ENCODE peak calls at places on chromosomes 11 and 22, in seven cellular contexts. One of them, this sample, is unnamed.

GRCh38 chr22:40588726-40589125 is 47.8 kb downstream of the MRTFA start:
- DNase-seq in NCI-H510A treated with DMSO at 0.1 percent for 48 hours: no peak
- DNase-seq in CD4-positive, alpha-beta T cell: no peak
- DNase-seq in HEK293T: no peak
- DNase-seq in mesenchymal stem cell: peak
- DNase-seq in WTC11: no peak
- DNase-seq in H54: no peak
- DNase-seq in this sample: no peak

GRCh38 chr22:19874307-19875060 is 19.8 kb upstream of the GNB1L start:
- DNase-seq in NCI-H510A treated with DMSO at 0.1 percent for 48 hours: peak
- DNase-seq in CD4-positive, alpha-beta T cell: peak
- DNase-seq in HEK293T: no peak
- DNase-seq in mesenchymal stem cell: no peak
- DNase-seq in WTC11: peak
- DNase-seq in H54: no peak
- DNase-seq in this sample: no peak

GRCh38 chr11:68402355-68403031 is 58.1 kb upstream of the PPP6R3 start:
- DNase-seq in NCI-H510A treated with DMSO at 0.1 percent for 48 hours: no peak
- DNase-seq in CD4-positive, alpha-beta T cell: no peak
- DNase-seq in HEK293T: no peak
- DNase-seq in mesenchymal stem cell: no peak
- DNase-seq in WTC11: peak
- DNase-seq in H54: no peak
- DNase-seq in this sample: no peak

GRCh38 chr22:35952576-35952975 is 76.0 kb downstream of the RBFOX2 start:
- DNase-seq in NCI-H510A treated with DMSO at 0.1 percent for 48 hours: no peak
- DNase-seq in CD4-positive, alpha-beta T cell: no peak
- DNase-seq in HEK293T: no peak
- DNase-seq in mesenchymal stem cell: no peak
- DNase-seq in WTC11: no peak
- DNase-seq in H54: no peak
- DNase-seq in this sample: no peak

GRCh38 chr11:1023811-1024596 is 12.5 kb downstream of the MUC6 start:
- DNase-seq in NCI-H510A treated with DMSO at 0.1 percent for 48 hours: no peak
- DNase-seq in CD4-positive, alpha-beta T cell: no peak
- DNase-seq in HEK293T: no peak
- DNase-seq in mesenchymal stem cell: no peak
- DNase-seq in WTC11: no peak
- DNase-seq in H54: no peak
- DNase-seq in this sample: no peak

GRCh38 chr11:65429069-65429681 is 6.6 kb downstream of the NEAT1 start:
- DNase-seq in NCI-H510A treated with DMSO at 0.1 percent for 48 hours: peak
- DNase-seq in CD4-positive, alpha-beta T cell: no peak
- DNase-seq in HEK293T: no peak
- DNase-seq in mesenchymal stem cell: peak
- DNase-seq in WTC11: no peak
- DNase-seq in H54: no peak
- DNase-seq in this sample: no peak

GRCh38 chr11:8566613-8567210 is 27.3 kb downstream of the STK33 start:
- DNase-seq in NCI-H510A treated with DMSO at 0.1 percent for 48 hours: peak
- DNase-seq in CD4-positive, alpha-beta T cell: no peak
- DNase-seq in HEK293T: peak
- DNase-seq in mesenchymal stem cell: peak
- DNase-seq in WTC11: no peak
- DNase-seq in H54: no peak
- DNase-seq in this sample: no peak

GRCh38 chr11:113387605-113388211 is at the start of gene ANKK1:
- DNase-seq in NCI-H510A treated with DMSO at 0.1 percent for 48 hours: no peak
- DNase-seq in CD4-positive, alpha-beta T cell: no peak
- DNase-seq in HEK293T: no peak
- DNase-seq in mesenchymal stem cell: no peak
- DNase-seq in WTC11: peak
- DNase-seq in H54: no peak
- DNase-seq in this sample: no peak

GRCh38 chr11:7019500-7020182 is 505 bp downstream of the ZNF214 start:
- DNase-seq in NCI-H510A treated with DMSO at 0.1 percent for 48 hours: peak
- DNase-seq in CD4-positive, alpha-beta T cell: no peak
- DNase-seq in HEK293T: peak
- DNase-seq in mesenchymal stem cell: no peak
- DNase-seq in WTC11: peak
- DNase-seq in H54: peak
- DNase-seq in this sample: no peak

GRCh38 chr11:132898021-132898420 is 634.3 kb downstream of the OPCML start:
- DNase-seq in NCI-H510A treated with DMSO at 0.1 percent for 48 hours: no peak
- DNase-seq in CD4-positive, alpha-beta T cell: no peak
- DNase-seq in HEK293T: no peak
- DNase-seq in mesenchymal stem cell: no peak
- DNase-seq in WTC11: no peak
- DNase-seq in H54: no peak
- DNase-seq in this sample: no peak

GRCh38 chr11:47186076-47186936 is at the start of gene PACSIN3:
- DNase-seq in NCI-H510A treated with DMSO at 0.1 percent for 48 hours: no peak
- DNase-seq in CD4-positive, alpha-beta T cell: peak
- DNase-seq in HEK293T: peak
- DNase-seq in mesenchymal stem cell: peak
- DNase-seq in WTC11: peak
- DNase-seq in H54: peak
- DNase-seq in this sample: no peak

This sample was measured in activated T-cell treated with anti-CD3 and anti-CD28 coated beads for 1 hour.